ENCODE peak calls at places on chromosome 2, in six cellular contexts. Q, M, G, N, F and L are unnamed samples.

GRCh38 chr2:106956879-106957278 is 70.9 kb upstream of the ST6GAL2 start:
- DNase-seq in Q (no peak), M (no peak), G (no peak), N (peak; percentile 95), F (no peak), L (no peak)

GRCh38 chr2:131035112-131035825 is 58.0 kb downstream of the FAM168B start:
- DNase-seq in Q (no peak), M (no peak), G (no peak), N (peak; percentile 12), F (no peak), L (no peak)

GRCh38 chr2:188984680-188985079 is 10.5 kb downstream of the COL3A1 start:
- DNase-seq in Q (no peak), M (no peak), G (no peak), N (peak; percentile 95), F (no peak), L (no peak)

GRCh38 chr2:127597046-127597983 is 48.6 kb upstream of the GPR17 start:
- DNase-seq in Q (no peak), M (no peak), G (no peak), N (no peak), F (no peak), L (no peak)

GRCh38 chr2:98134601-98135000 is 47.6 kb downstream of the VWA3B start:
- DNase-seq in Q (no peak), M (no peak), G (no peak), N (peak; percentile 49), F (no peak), L (no peak)

GRCh38 chr2:86249176-86249842 is 50.1 kb downstream of the MRPL35 start:
- DNase-seq in Q (no peak), M (no peak), G (no peak), N (peak; percentile 48), F (no peak), L (peak; percentile 43)

GRCh38 chr2:166972002-166972401 is 83.7 kb downstream of the XIRP2 start:
- DNase-seq in Q (no peak), M (no peak), G (no peak), N (no peak), F (no peak), L (no peak)

GRCh38 chr2:231810905-231811304 is 24.7 kb downstream of the COPS7B start:
- DNase-seq in Q (no peak), M (no peak), G (no peak), N (peak; percentile 78), F (no peak), L (no peak)

GRCh38 chr2:100988630-100989417 is 13.3 kb upstream of the RPL31 start:
- DNase-seq in Q (no peak), M (no peak), G (no peak), N (no peak), F (no peak), L (no peak)

GRCh38 chr2:200862532-200863000 is 1.9 kb downstream of the CLK1 start:
- DNase-seq in Q (peak; percentile 61), M (no peak), G (no peak), N (peak; percentile 67), F (no peak), L (no peak)

GRCh38 chr2:14427982-14428567 is 204.4 kb upstream of the LRATD1 start:
- DNase-seq in Q (no peak), M (no peak), G (no peak), N (no peak), F (no peak), L (no peak)

GRCh38 chr2:69559696-69560482 is 83.7 kb downstream of the AAK1 start:
- DNase-seq in Q (no peak), M (no peak), G (no peak), N (peak; percentile 72), F (no peak), L (no peak)

GRCh38 chr2:231917280-231918088 is 8.7 kb downstream of the NPPC start:
- DNase-seq in Q (no peak), M (no peak), G (no peak), N (peak; percentile 16), F (peak; percentile 45), L (no peak)

GRCh38 chr2:1640301-1641135 is 103.8 kb downstream of the PXDN start:
- DNase-seq in Q (no peak), M (no peak), G (no peak), N (no peak), F (no peak), L (no peak)

GRCh38 chr2:126029316-126029715 is 626.6 kb upstream of the GYPC start:
- DNase-seq in Q (no peak), M (no peak), G (no peak), N (no peak), F (no peak), L (no peak)

GRCh38 chr2:18704224-18704623 is 114.9 kb upstream of the NT5C1B start:
- DNase-seq in Q (no peak), M (no peak), G (no peak), N (peak; percentile 14), F (no peak), L (no peak)

GRCh38 chr2:210553371-210553770 is 3.0 kb upstream of the CPS1 start:
- DNase-seq in Q (no peak), M (no peak), G (no peak), N (peak; percentile 17), F (no peak), L (no peak)

GRCh38 chr2:110679337-110679707 is 1.5 kb upstream of the BUB1 start:
- DNase-seq in Q (no peak), M (no peak), G (no peak), N (peak; percentile 34), F (no peak), L (no peak)

GRCh38 chr2:228689049-228689448 is 507.6 kb upstream of the SPHKAP start:
- DNase-seq in Q (no peak), M (no peak), G (no peak), N (peak; percentile 23), F (no peak), L (no peak)

GRCh38 chr2:111900859-111901258 is 2.5 kb downstream of the MERTK start:
- DNase-seq in Q (no peak), M (peak; percentile 53), G (no peak), N (peak; percentile 50), F (no peak), L (no peak)

GRCh38 chr2:235024191-235024611 is 72.4 kb downstream of the SH3BP4 start:
- DNase-seq in Q (no peak), M (no peak), G (no peak), N (no peak), F (no peak), L (no peak)

DNA sequence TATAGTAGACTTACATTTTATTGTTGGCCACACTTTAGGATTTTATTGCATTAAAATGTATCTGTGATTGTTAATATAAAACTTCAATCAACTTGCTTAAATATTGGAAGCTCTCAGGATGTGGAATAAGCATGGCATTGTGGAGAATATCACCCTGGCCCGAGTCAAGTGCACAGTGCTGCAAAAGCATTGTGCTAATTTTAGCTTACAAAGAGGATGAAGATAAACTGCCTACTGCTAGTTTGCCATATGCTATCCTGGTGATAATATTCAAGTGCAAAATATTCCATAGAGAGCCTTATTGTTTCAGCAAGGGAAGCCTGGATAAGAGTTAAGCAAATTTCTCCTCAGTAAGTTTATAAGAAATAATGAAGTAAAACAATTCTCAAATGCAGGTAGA is 54.5 kb downstream of the MEIS1 start:
- DNase-seq in Q (no peak), M (no peak), G (no peak), N (no peak), F (no peak), L (no peak)
- H3K27ac ChIP-seq in Q (no peak overlapping the region), M (no peak overlapping the region), G (no peak overlapping the region), N (peak overlapping the region; percentile 95), F (no peak overlapping the region), L (no peak overlapping the region)

GRCh38 chr2:75527676-75528075 is 33.1 kb downstream of the EVA1A start:
- DNase-seq in Q (no peak), M (no peak), G (no peak), N (peak; percentile 20), F (no peak), L (no peak)
- H3K27ac ChIP-seq in Q (no peak overlapping the region), M (no peak overlapping the region), G (no peak overlapping the region), N (no peak overlapping the region), F (no peak overlapping the region), L (no peak overlapping the region)

GRCh38 chr2:3462493-3463104 is 56.7 kb downstream of the ADI1 start:
- DNase-seq in Q (no peak), M (no peak), G (peak; percentile 10), N (no peak), F (no peak), L (no peak)
- H3K27ac ChIP-seq in Q (no peak overlapping the region), M (no peak overlapping the region), G (peak overlapping the region; percentile 36), N (no peak overlapping the region), F (no peak overlapping the region), L (no peak overlapping the region)

DNA sequence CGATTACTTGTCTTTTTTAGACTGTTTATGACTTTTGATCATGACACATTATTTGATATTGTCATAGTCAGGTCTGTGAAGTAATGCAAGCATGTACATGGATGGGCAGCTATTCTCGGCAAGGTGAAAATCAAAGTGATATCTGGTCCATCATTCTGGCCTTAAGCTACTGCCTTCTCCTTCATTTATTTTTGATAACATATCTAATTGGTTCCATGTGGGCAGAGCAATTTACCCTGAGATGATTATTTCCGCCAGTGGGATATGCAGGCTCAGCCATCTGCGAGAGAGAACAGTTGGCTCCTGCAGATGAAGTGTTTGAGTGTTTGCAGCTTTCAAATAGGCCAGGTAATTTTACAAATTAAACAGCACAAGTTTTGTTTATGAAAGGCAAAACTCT is 116.3 kb downstream of the LYPD6 start:
- DNase-seq in Q (no peak), M (no peak), G (no peak), N (no peak), F (no peak), L (no peak)
- H3K27ac ChIP-seq in Q (no peak overlapping the region), M (no peak overlapping the region), G (no peak overlapping the region), N (no peak overlapping the region), F (no peak overlapping the region), L (no peak overlapping the region)

DNA sequence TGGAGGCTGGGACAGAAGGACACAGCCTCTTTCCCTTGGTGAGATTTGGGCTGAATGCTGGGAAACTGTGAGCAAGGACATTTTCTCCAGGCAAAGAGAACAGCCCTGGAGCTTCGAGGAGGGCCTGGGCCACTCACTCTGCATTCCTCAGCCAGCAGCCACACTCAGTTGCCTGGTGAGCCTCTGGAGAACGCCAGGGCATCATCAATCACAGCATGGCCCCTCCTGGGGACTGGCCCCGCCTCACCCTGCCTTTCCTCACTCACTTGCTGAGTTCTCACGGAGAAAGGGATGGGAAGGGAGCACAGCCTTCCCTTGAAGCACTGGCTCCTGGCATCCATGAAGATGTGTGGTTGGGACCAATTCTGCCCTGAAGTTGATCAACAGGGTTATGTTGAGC is 55.0 kb downstream of the APOB start:
- DNase-seq in Q (no peak), M (no peak), G (no peak), N (no peak), F (no peak), L (no peak)
- H3K27ac ChIP-seq in Q (no peak overlapping the region), M (no peak overlapping the region), G (no peak overlapping the region), N (no peak overlapping the region), F (no peak overlapping the region), L (peak overlapping the region; percentile 79)

GRCh38 chr2:219642465-219643083 is 15.1 kb downstream of the SLC4A3 start:
- DNase-seq in Q (peak; percentile 92), M (peak; percentile 97), G (peak; percentile 95), N (peak; percentile 99), F (peak; percentile 94), L (peak; percentile 92)
- H3K27ac ChIP-seq in Q (no peak overlapping the region), M (peak overlapping the region; percentile 35), G (no peak overlapping the region), N (peak overlapping the region; percentile 64), F (no peak overlapping the region), L (no peak overlapping the region)

DNA sequence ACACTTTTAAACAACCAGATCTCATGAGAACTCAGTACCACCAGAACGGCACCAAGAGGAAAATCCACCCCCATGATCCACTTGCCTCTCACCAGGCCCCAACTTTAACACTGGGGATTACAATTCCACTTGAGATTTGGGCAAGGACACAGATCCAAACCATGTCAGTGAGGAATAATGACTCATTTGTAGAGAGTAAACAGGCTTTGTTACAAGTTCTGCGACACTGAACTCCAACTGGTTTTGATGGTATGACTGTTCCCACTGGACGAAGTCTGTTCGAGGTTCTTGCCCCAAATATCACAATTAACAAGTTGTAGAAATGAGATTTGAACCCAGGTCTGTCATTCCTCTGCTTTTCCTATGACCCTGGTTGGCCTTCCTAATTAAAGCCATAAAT is 718.1 kb upstream of the ID2 start:
- DNase-seq in Q (no peak), M (no peak), G (no peak), N (no peak), F (no peak), L (no peak)
- H3K27ac ChIP-seq in Q (no peak overlapping the region), M (no peak overlapping the region), G (no peak overlapping the region), N (no peak overlapping the region), F (no peak overlapping the region), L (no peak overlapping the region)